ENCODE peak calls at places on chromosomes 2 and 18, in eight cellular contexts. C, Q, H, R, D, K, F and E are unnamed samples.

GRCh38 chr2:197273485-197273884 is 37.1 kb downstream of the ANKRD44 start:
- DNase-seq in C (no peak), Q (no peak), H (no peak), R (no peak), D (no peak), K (no peak), F (no peak), E (no peak)

GRCh38 chr2:216047417-216047816 is 34.1 kb upstream of the MREG start:
- DNase-seq in C (no peak), Q (no peak), H (no peak), R (no peak), D (no peak), K (no peak), F (no peak), E (no peak)

GRCh38 chr2:37871453-37872191 is 53.5 kb upstream of the RMDN2 start:
- DNase-seq in C (peak), Q (peak), H (peak), R (peak), D (no peak), K (peak), F (peak), E (peak)

GRCh38 chr2:211035548-211036185 is 479.3 kb downstream of the CPS1 start:
- DNase-seq in C (peak), Q (peak), H (peak), R (peak), D (no peak), K (no peak), F (no peak), E (no peak)

GRCh38 chr2:11679016-11679415 is 9.0 kb upstream of the NTSR2 start:
- DNase-seq in C (no peak), Q (no peak), H (no peak), R (no peak), D (no peak), K (no peak), F (no peak), E (no peak)

GRCh38 chr2:118241128-118241527 is 152.9 kb downstream of the INSIG2 start:
- DNase-seq in C (no peak), Q (no peak), H (no peak), R (no peak), D (no peak), K (no peak), F (no peak), E (no peak)

GRCh38 chr2:96906719-96907404 is 37.0 kb upstream of the SEMA4C start:
- DNase-seq in C (peak), Q (peak), H (no peak), R (peak), D (peak), K (no peak), F (no peak), E (no peak)

GRCh38 chr2:28647682-28648081 is 103.9 kb upstream of the PPP1CB start:
- DNase-seq in C (no peak), Q (no peak), H (no peak), R (no peak), D (no peak), K (no peak), F (no peak), E (no peak)

GRCh38 chr2:239394978-239395377 is 5.8 kb downstream of the HDAC4 start:
- DNase-seq in C (no peak), Q (no peak), H (no peak), R (no peak), D (no peak), K (no peak), F (no peak), E (no peak)

GRCh38 chr2:109375131-109375561 is 238.6 kb downstream of the SEPTIN10 start:
- DNase-seq in C (no peak), Q (no peak), H (no peak), R (no peak), D (no peak), K (no peak), F (no peak), E (no peak)
- H3K4me3 ChIP-seq in C (no peak), Q (no peak), H (no peak), R (no peak), D (no peak), K (no peak), F (no peak), E (no peak)

DNA sequence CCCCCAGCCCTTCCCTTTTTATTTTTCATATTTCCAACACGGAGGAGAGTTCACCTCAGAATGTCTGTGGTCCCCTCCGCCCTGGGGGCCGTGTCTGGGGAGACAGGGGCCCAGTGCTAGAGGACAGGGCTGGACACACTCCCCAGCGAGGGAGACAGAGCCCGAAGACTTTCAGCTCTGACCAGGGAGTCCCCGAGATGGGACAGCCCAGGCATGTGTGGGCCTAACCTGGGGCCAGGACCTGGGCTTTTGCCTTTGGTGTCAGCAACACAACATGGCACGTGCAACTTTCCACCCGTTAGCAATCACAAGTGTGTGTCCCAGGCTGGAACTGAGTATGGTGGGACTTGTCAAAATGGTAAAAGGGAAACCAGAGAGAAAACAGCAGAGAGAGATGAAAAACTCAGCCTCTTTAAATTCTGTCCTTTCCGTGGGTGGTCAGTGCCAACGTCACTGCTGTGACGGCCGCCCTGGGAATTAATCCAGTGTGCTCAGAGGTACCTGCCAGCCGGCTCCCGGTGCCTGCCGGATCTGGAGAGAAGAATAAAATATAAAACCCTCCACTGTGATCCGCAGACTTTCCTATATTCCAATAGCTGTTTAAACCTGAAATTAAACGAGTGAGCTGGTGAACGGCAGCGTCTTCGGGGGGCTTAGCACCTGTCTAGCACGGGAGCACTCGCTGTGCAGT is 245.8 kb downstream of the EIPR1 start:
- DNase-seq in C (no peak), Q (no peak), H (no peak), R (no peak), D (no peak), K (no peak), F (no peak), E (no peak)
- H3K4me3 ChIP-seq in C (no peak), Q (no peak), H (no peak), R (no peak), D (no peak), K (no peak), F (no peak), E (no peak)

GRCh38 chr18:57440331-57441101 is 5.3 kb downstream of the ONECUT2 start:
- DNase-seq in C (no peak), Q (no peak), H (no peak), R (no peak), D (no peak), K (no peak), F (no peak), E (no peak)
- H3K4me3 ChIP-seq in C (no peak), Q (no peak), H (no peak), R (no peak), D (no peak), K (no peak), F (no peak), E (peak)

GRCh38 chr18:45838302-45839070 is 13.0 kb downstream of the SIGLEC15 start:
- DNase-seq in C (no peak), Q (no peak), H (no peak), R (no peak), D (no peak), K (no peak), F (no peak), E (no peak)
- H3K4me3 ChIP-seq in C (no peak), Q (no peak), H (peak), R (peak), D (no peak), K (no peak), F (no peak), E (no peak)